ENCODE peak calls at places on chromosomes 5 and 9, in nine cellular contexts. U is aorta, I is astrocyte, G is pancreas, N is right cardiac atrium, D is heart right ventricle, Z is neuronal stem cell, H is H9, J is PC-9. L is an unnamed sample.

GRCh38 chr9:17802249-17802857 is 223.5 kb downstream of the SH3GL2 start:
- DNase-seq in U (no peak), I (no peak), G (no peak), N (no peak), D (no peak), Z (no peak), H (no peak), J (no peak), L (no peak)

GRCh38 chr5:16952968-16953671 is 17.0 kb upstream of the MYO10 start:
- DNase-seq in U (no peak), I (no peak), G (no peak), N (no peak), D (no peak), Z (no peak), H (no peak), J (no peak), L (no peak)

GRCh38 chr5:76718381-76718832 is 2.5 kb downstream of the F2R start:
- DNase-seq in U (no peak), I (peak; percentile 71), G (no peak), N (peak; percentile 31), D (peak; percentile 34), Z (no peak), H (no peak), J (no peak), L (no peak)

GRCh38 chr5:178205010-178205748 is 846 bp downstream of the HNRNPAB start:
- DNase-seq in U (peak; percentile 91), I (peak; percentile 39), G (peak; percentile 77), N (peak; percentile 86), D (peak; percentile 76), Z (peak; percentile 46), H (peak; percentile 62), J (peak; percentile 80), L (peak; percentile 75)

GRCh38 chr5:63686938-63687337 is 275.3 kb downstream of the HTR1A start:
- DNase-seq in U (no peak), I (no peak), G (no peak), N (no peak), D (no peak), Z (no peak), H (no peak), J (no peak), L (no peak)

GRCh38 chr9:27367175-27367798 is 70.3 kb upstream of the EQTN start:
- DNase-seq in U (no peak), I (no peak), G (no peak), N (no peak), D (no peak), Z (no peak), H (no peak), J (no peak), L (no peak)

GRCh38 chr9:94112716-94113465 is 28.6 kb downstream of the PTPDC1 start:
- DNase-seq in U (no peak), I (peak; percentile 56), G (no peak), N (no peak), D (no peak), Z (no peak), H (no peak), J (no peak), L (no peak)

GRCh38 chr5:78896128-78896527 is 89.0 kb downstream of the ARSB start:
- DNase-seq in U (no peak), I (peak; percentile 80), G (no peak), N (no peak), D (no peak), Z (no peak), H (no peak), J (no peak), L (no peak)

GRCh38 chr9:123927625-123928308 is 2.2 kb downstream of the DENND1A start:
- DNase-seq in U (no peak), I (no peak), G (no peak), N (no peak), D (no peak), Z (no peak), H (no peak), J (peak; percentile 12), L (no peak)

GRCh38 chr9:105483618-105484017 is 35.8 kb downstream of the FSD1L start:
- DNase-seq in U (no peak), I (no peak), G (no peak), N (no peak), D (no peak), Z (no peak), H (no peak), J (no peak), L (no peak)

GRCh38 chr9:85742630-85742928 is 825 bp upstream of the AGTPBP1 start:
- DNase-seq in U (no peak), I (peak; percentile 80), G (no peak), N (no peak), D (no peak), Z (no peak), H (no peak), J (no peak), L (no peak)

GRCh38 chr5:84213861-84214260 is 170.8 kb downstream of the EDIL3 start:
- DNase-seq in U (no peak), I (peak; percentile 8), G (no peak), N (no peak), D (no peak), Z (no peak), H (no peak), J (no peak), L (no peak)

GRCh38 chr5:165187815-165188214 is 1682.4 kb downstream of the MAT2B start:
- DNase-seq in U (no peak), I (no peak), G (no peak), N (no peak), D (no peak), Z (no peak), H (no peak), J (no peak), L (no peak)

GRCh38 chr9:130289711-130290241 is 24.2 kb downstream of the HMCN2 start:
- DNase-seq in U (no peak), I (no peak), G (no peak), N (no peak), D (no peak), Z (no peak), H (no peak), J (no peak), L (no peak)

GRCh38 chr5:123610665-123611406 is 98.9 kb downstream of the CSNK1G3 start:
- DNase-seq in U (no peak), I (peak; percentile 46), G (peak; percentile 17), N (no peak), D (peak; percentile 29), Z (peak; percentile 49), H (no peak), J (peak; percentile 12), L (no peak)

GRCh38 chr9:123561055-123561454 is 205.1 kb downstream of the CRB2 start:
- DNase-seq in U (no peak), I (no peak), G (no peak), N (no peak), D (no peak), Z (no peak), H (peak; percentile 67), J (no peak), L (no peak)

GRCh38 chr9:76486151-76486550 is 27.2 kb downstream of the GCNT1 start:
- DNase-seq in U (no peak), I (peak; percentile 40), G (no peak), N (no peak), D (no peak), Z (no peak), H (no peak), J (no peak), L (no peak)
- H3K27ac ChIP-seq in U (no peak overlapping the region), I (no peak overlapping the region), G (no peak overlapping the region), N (no peak overlapping the region), D (no peak overlapping the region), Z (no peak overlapping the region), H (no peak overlapping the region), J (no peak overlapping the region), L (no peak overlapping the region)

GRCh38 chr5:38060354-38060753 is 198.0 kb upstream of the EGFLAM start:
- DNase-seq in U (no peak), I (peak; percentile 82), G (no peak), N (no peak), D (no peak), Z (no peak), H (no peak), J (no peak), L (no peak)
- H3K27ac ChIP-seq in U (no peak overlapping the region), I (peak overlapping the region; percentile 10), G (no peak overlapping the region), N (no peak overlapping the region), D (no peak overlapping the region), Z (no peak overlapping the region), H (no peak overlapping the region), J (no peak overlapping the region), L (no peak overlapping the region)

DNA sequence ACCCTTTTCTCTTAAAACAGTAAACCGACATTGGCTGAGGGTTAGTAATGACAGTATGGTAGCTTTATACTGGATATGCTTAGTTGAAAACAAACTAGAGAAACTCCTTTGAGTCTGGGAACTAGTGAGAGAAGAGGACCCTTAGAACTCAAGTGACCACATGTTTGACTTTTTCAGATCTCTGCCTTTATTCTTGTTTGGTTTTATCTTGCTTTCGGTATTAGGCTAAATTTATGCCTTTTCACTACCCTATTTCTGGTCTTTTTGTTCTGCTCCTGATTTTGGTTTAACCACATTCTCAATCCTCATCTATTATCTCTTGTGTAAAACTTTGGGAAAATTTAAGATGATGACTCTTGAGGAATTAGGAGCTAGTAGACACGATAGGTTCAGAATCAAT is 11.0 kb downstream of the SNAPC3 start:
- DNase-seq in U (no peak), I (no peak), G (no peak), N (no peak), D (no peak), Z (no peak), H (no peak), J (no peak), L (no peak)
- H3K27ac ChIP-seq in U (no peak overlapping the region), I (no peak overlapping the region), G (no peak overlapping the region), N (no peak overlapping the region), D (no peak overlapping the region), Z (no peak overlapping the region), H (no peak overlapping the region), J (no peak overlapping the region), L (no peak overlapping the region)

DNA sequence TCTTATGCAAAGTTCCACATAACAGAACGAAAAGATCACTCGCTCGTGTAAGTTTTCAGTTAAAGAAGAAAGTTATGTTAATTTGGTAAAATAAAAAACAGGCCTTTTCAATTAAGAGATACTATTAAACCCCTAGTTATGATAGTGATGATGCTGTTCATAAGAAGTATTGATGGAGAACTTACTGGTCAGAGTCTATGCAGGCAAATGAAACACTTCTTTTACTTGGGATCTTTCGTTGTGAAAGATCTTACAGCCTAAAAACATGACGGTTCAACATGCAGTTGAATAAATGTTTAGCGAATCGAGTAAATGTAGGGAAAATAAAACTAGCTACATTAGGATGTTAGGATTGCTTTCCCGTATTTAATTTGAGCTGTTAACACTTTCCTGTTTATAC is 2.0 kb downstream of the RHOBTB3 start:
- DNase-seq in U (no peak), I (no peak), G (no peak), N (no peak), D (no peak), Z (no peak), H (no peak), J (no peak), L (no peak)
- H3K27ac ChIP-seq in U (no peak overlapping the region), I (no peak overlapping the region), G (peak overlapping the region; percentile 1), N (no peak overlapping the region), D (peak overlapping the region; percentile 93), Z (no peak overlapping the region), H (no peak overlapping the region), J (no peak overlapping the region), L (no peak overlapping the region)